ENCODE peak calls at places on chromosomes 6 and 20, in four cellular contexts. D is body of pancreas, L is heart right ventricle, R is IMR-90. Z is an unnamed sample.
A peak's percentile ranks its signal among the peaks of the same experiment; 100 is the strongest.

GRCh38 chr6:13395272-13396237 is 67.2 kb upstream of the TBC1D7 start:
- DNase-seq in D (peak; percentile 89), L (peak; percentile 57), R (peak; percentile 83), Z (peak; percentile 83)

GRCh38 chr20:6566821-6567220 is 200.7 kb upstream of the BMP2 start:
- DNase-seq in D (no peak), L (no peak), R (peak; percentile 96), Z (no peak)

GRCh38 chr6:104787305-104787704 is 72.4 kb downstream of the HACE1 start:
- DNase-seq in D (no peak), L (no peak), R (no peak), Z (no peak)

GRCh38 chr6:107538856-107539387 is 49.0 kb downstream of the SOBP start:
- DNase-seq in D (no peak), L (no peak), R (no peak), Z (no peak)

GRCh38 chr20:3716195-3716834 is 3.9 kb upstream of the SIGLEC1 start:
- DNase-seq in D (peak; percentile 23), L (peak; percentile 48), R (peak; percentile 37), Z (no peak)

GRCh38 chr6:151257984-151258445 is 18.2 kb downstream of the AKAP12 start:
- DNase-seq in D (no peak), L (no peak), R (peak; percentile 52), Z (no peak)

GRCh38 chr6:31933537-31933936 is 6.0 kb downstream of the C2 start:
- DNase-seq in D (no peak), L (no peak), R (no peak), Z (no peak)

GRCh38 chr6:44254201-44254956 is 2.9 kb downstream of the SLC35B2 start:
- DNase-seq in D (no peak), L (no peak), R (no peak), Z (no peak)

GRCh38 chr20:31602779-31603441 is 2.2 kb upstream of the ID1 start:
- DNase-seq in D (no peak), L (no peak), R (peak; percentile 89), Z (no peak)

GRCh38 chr6:169850746-169851145 is 99.3 kb downstream of the ERMARD start:
- DNase-seq in D (no peak), L (no peak), R (no peak), Z (no peak)

GRCh38 chr20:44181611-44182010 is 5.4 kb downstream of the JPH2 start:
- DNase-seq in D (no peak), L (peak; percentile 40), R (no peak), Z (no peak)

GRCh38 chr20:2800590-2801458 is at the start of gene CPXM1:
- DNase-seq in D (no peak), L (no peak), R (no peak), Z (peak; percentile 54)

GRCh38 chr20:33668791-33669155 is 2.0 kb downstream of the ACTL10 start:
- DNase-seq in D (no peak), L (peak; percentile 13), R (no peak), Z (no peak)

GRCh38 chr6:52053038-52053704 is 34.2 kb downstream of the PKHD1 start:
- DNase-seq in D (no peak), L (no peak), R (no peak), Z (no peak)

GRCh38 chr20:11159728-11160127 is 485.9 kb upstream of the JAG1 start:
- DNase-seq in D (peak; percentile 12), L (no peak), R (peak; percentile 91), Z (no peak)

GRCh38 chr20:2276015-2276414 is 19.8 kb upstream of the TGM3 start:
- DNase-seq in D (no peak), L (no peak), R (no peak), Z (no peak)

GRCh38 chr6:16901777-16902176 is 140.5 kb upstream of the ATXN1 start:
- DNase-seq in D (peak; percentile 74), L (peak; percentile 42), R (peak; percentile 61), Z (peak; percentile 78)

GRCh38 chr6:156427345-156427744 is 349.8 kb upstream of the ARID1B start:
- DNase-seq in D (peak; percentile 16), L (peak; percentile 12), R (peak; percentile 91), Z (no peak)

GRCh38 chr20:10783660-10784336 is 110.0 kb upstream of the JAG1 start:
- DNase-seq in D (peak; percentile 38), L (no peak), R (no peak), Z (no peak)

GRCh38 chr6:134352786-134353480 is 35.0 kb upstream of the SGK1 start:
- DNase-seq in D (no peak), L (no peak), R (peak; percentile 93), Z (no peak)

GRCh38 chr6:132021552-132022375 is 70.6 kb upstream of the CCN2 start:
- DNase-seq in D (no peak), L (no peak), R (no peak), Z (no peak)

GRCh38 chr6:35413911-35414310 is 38.2 kb upstream of the FANCE start:
- DNase-seq in D (no peak), L (no peak), R (no peak), Z (no peak)

GRCh38 chr6:35412102-35412501 is 40.0 kb upstream of the FANCE start:
- DNase-seq in D (no peak), L (no peak), R (no peak), Z (no peak)

GRCh38 chr6:35407086-35407485 is 45.1 kb upstream of the FANCE start:
- DNase-seq in D (no peak), L (no peak), R (no peak), Z (no peak)

GRCh38 chr6:35409245-35409644 is 42.9 kb upstream of the FANCE start:
- DNase-seq in D (no peak), L (no peak), R (no peak), Z (no peak)

DNA sequence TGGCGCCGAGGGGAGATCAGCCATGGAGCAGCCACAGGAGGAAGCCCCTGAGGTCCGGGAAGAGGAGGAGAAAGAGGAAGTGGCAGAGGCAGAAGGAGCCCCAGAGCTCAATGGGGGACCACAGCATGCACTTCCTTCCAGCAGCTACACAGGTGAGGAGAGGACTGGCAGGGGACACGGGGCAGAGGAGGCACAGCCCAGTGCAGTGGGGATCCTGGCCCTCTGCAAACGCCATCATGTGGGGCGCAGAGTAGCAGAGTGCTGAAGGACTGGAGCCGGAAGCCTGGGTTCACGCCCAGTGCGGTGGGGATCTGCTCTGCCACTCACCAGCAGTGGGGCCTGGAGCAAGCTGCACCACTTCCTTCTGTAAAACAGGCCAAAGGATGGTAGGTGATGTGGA is 41.1 kb upstream of the FANCE start:
- DNase-seq in D (no peak), L (no peak), R (no peak), Z (no peak)
- H3K36me3 ChIP-seq in D (no peaks in the 10 kb centered on the region), L (no peaks in the 10 kb centered on the region), R (peaks cover 36% of the 10 kb centered on the region), Z (no peaks in the 10 kb centered on the region)

GRCh38 chr6:7578949-7579348 is 11.0 kb upstream of the SNRNP48 start:
- DNase-seq in D (no peak), L (no peak), R (no peak), Z (no peak)

GRCh38 chr6:7579850-7580249 is 10.1 kb upstream of the SNRNP48 start:
- DNase-seq in D (no peak), L (no peak), R (no peak), Z (no peak)

GRCh38 chr6:7585287-7585930 is 4.6 kb upstream of the SNRNP48 start:
- DNase-seq in D (no peak), L (no peak), R (no peak), Z (no peak)

GRCh38 chr6:7580927-7581618 is 8.9 kb upstream of the SNRNP48 start:
- DNase-seq in D (no peak), L (no peak), R (no peak), Z (no peak)

GRCh38 chr6:7580537-7580926 is 9.5 kb upstream of the SNRNP48 start:
- DNase-seq in D (no peak), L (no peak), R (no peak), Z (no peak)
- H3K36me3 ChIP-seq in D (peaks cover 17% of the 10 kb centered on the region), L (no peaks in the 10 kb centered on the region), R (peaks cover 8% of the 10 kb centered on the region), Z (peaks cover 78% of the 10 kb centered on the region)

GRCh38 chr6:136020691-136021090 is 169.2 kb downstream of the PDE7B start:
- DNase-seq in D (no peak), L (no peak), R (no peak), Z (no peak)
- H3K36me3 ChIP-seq in D (no peaks in the 10 kb centered on the region), L (no peaks in the 10 kb centered on the region), R (no peaks in the 10 kb centered on the region), Z (no peaks in the 10 kb centered on the region)

GRCh38 chr6:24854077-24854670 is 55.5 kb upstream of the ARMH2 start:
- DNase-seq in D (no peak), L (no peak), R (no peak), Z (no peak)

GRCh38 chr6:24848461-24848860 is 49.7 kb upstream of the ARMH2 start:
- DNase-seq in D (no peak), L (no peak), R (no peak), Z (no peak)

GRCh38 chr6:24847402-24847801 is 48.7 kb upstream of the ARMH2 start:
- DNase-seq in D (no peak), L (no peak), R (no peak), Z (no peak)

GRCh38 chr6:24849713-24850112 is 51.0 kb upstream of the ARMH2 start:
- DNase-seq in D (no peak), L (no peak), R (no peak), Z (no peak)

GRCh38 chr6:24851086-24851485 is 52.4 kb upstream of the ARMH2 start:
- DNase-seq in D (no peak), L (no peak), R (no peak), Z (no peak)
- H3K36me3 ChIP-seq in D (no peaks in the 10 kb centered on the region), L (no peaks in the 10 kb centered on the region), R (peaks cover 28% of the 10 kb centered on the region), Z (no peaks in the 10 kb centered on the region)

DNA sequence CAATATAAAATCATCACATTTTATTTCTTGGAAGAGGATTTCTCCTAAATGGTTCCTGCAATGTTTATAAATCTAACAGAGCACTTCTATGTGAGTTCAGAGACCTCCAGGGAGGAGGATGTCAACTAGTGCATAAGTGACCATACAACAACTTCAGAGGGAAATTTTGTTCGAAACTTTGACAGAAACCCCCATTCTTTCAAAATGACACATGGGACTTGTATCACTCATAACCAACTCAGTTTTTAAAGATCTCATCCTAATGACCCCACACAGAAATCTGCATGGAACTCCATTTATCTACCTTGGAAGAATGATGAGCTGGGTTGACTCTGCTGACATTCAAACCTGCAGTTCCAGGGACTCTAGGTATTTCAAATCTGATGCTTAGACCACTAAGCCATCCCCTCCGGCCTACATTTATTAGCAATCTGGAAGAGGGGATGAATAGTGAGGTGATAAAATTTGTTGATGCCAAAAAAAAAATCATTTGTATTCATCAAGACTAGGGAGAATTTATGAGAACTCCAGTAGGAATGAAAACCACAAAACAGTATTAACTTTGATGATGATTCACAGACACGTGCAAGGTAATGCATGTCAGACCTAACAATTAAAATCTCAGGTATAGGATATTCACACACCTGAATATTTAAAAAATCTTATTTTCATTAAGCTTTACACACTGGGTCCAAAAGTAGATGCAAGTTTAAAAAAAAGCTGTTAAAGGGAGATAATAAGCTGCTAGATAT is 153.0 kb downstream of the REV3L start:
- DNase-seq in D (no peak), L (no peak), R (no peak), Z (no peak)
- H3K36me3 ChIP-seq in D (peaks cover 5% of the 10 kb centered on the region), L (peaks cover 42% of the 10 kb centered on the region), R (peaks cover 32% of the 10 kb centered on the region), Z (no peaks in the 10 kb centered on the region)